ENCODE peak calls at places on chromosomes 3 and 15, in ten cellular contexts. One of them, this sample, is unnamed.
A peak's percentile ranks its signal among the peaks of the same experiment; 100 is the strongest.

GRCh38 chr15:70169147-70169546 is 71.4 kb upstream of the TLE3 start:
- DNase-seq in heart left ventricle: no peak
- DNase-seq in cardiac muscle cell: no peak
- DNase-seq in progenitor cell of endocrine pancreas: no peak
- DNase-seq in left ventricle myocardium inferior: no peak
- DNase-seq in transverse colon: no peak
- DNase-seq in omental fat pad: no peak
- DNase-seq in CD14-positive monocyte: no peak
- DNase-seq in fibroblast of the aortic adventitia: no peak
- DNase-seq in activated CD8-positive, alpha-beta T cell treated with anti-CD3 and anti-CD28 coated beads for 36 hours: no peak
- DNase-seq in this sample: no peak

GRCh38 chr3:149808209-149808829 is 4.7 kb upstream of the RNF13 start:
- DNase-seq in heart left ventricle: peak; percentile 68
- DNase-seq in cardiac muscle cell: peak; percentile 84
- DNase-seq in progenitor cell of endocrine pancreas: peak; percentile 31
- DNase-seq in left ventricle myocardium inferior: peak; percentile 61
- DNase-seq in transverse colon: peak; percentile 67
- DNase-seq in omental fat pad: no peak
- DNase-seq in CD14-positive monocyte: peak; percentile 63
- DNase-seq in fibroblast of the aortic adventitia: peak; percentile 86
- DNase-seq in activated CD8-positive, alpha-beta T cell treated with anti-CD3 and anti-CD28 coated beads for 36 hours: peak; percentile 72
- DNase-seq in this sample: no peak

GRCh38 chr15:67120009-67120838 is 54.8 kb downstream of the SMAD3 start:
- DNase-seq in heart left ventricle: no peak
- DNase-seq in cardiac muscle cell: no peak
- DNase-seq in progenitor cell of endocrine pancreas: no peak
- DNase-seq in left ventricle myocardium inferior: no peak
- DNase-seq in transverse colon: no peak
- DNase-seq in omental fat pad: no peak
- DNase-seq in CD14-positive monocyte: no peak
- DNase-seq in fibroblast of the aortic adventitia: no peak
- DNase-seq in activated CD8-positive, alpha-beta T cell treated with anti-CD3 and anti-CD28 coated beads for 36 hours: no peak
- DNase-seq in this sample: no peak

GRCh38 chr15:25228261-25228660 is 210.6 kb downstream of the UBE3A start:
- DNase-seq in heart left ventricle: no peak
- DNase-seq in cardiac muscle cell: no peak
- DNase-seq in progenitor cell of endocrine pancreas: no peak
- DNase-seq in left ventricle myocardium inferior: no peak
- DNase-seq in transverse colon: no peak
- DNase-seq in omental fat pad: no peak
- DNase-seq in CD14-positive monocyte: no peak
- DNase-seq in fibroblast of the aortic adventitia: no peak
- DNase-seq in activated CD8-positive, alpha-beta T cell treated with anti-CD3 and anti-CD28 coated beads for 36 hours: no peak
- DNase-seq in this sample: no peak

GRCh38 chr15:75666823-75667501 is 19.2 kb downstream of the SNX33 start:
- DNase-seq in heart left ventricle: peak; percentile 56
- DNase-seq in cardiac muscle cell: peak; percentile 97
- DNase-seq in progenitor cell of endocrine pancreas: no peak
- DNase-seq in left ventricle myocardium inferior: peak; percentile 64
- DNase-seq in transverse colon: peak; percentile 71
- DNase-seq in omental fat pad: no peak
- DNase-seq in CD14-positive monocyte: no peak
- DNase-seq in fibroblast of the aortic adventitia: peak; percentile 98
- DNase-seq in activated CD8-positive, alpha-beta T cell treated with anti-CD3 and anti-CD28 coated beads for 36 hours: no peak
- DNase-seq in this sample: no peak

GRCh38 chr3:151301787-151302186 is 14.8 kb downstream of the GPR87 start:
- DNase-seq in heart left ventricle: no peak
- DNase-seq in cardiac muscle cell: peak; percentile 62
- DNase-seq in progenitor cell of endocrine pancreas: no peak
- DNase-seq in left ventricle myocardium inferior: no peak
- DNase-seq in transverse colon: no peak
- DNase-seq in omental fat pad: no peak
- DNase-seq in CD14-positive monocyte: no peak
- DNase-seq in fibroblast of the aortic adventitia: peak; percentile 69
- DNase-seq in activated CD8-positive, alpha-beta T cell treated with anti-CD3 and anti-CD28 coated beads for 36 hours: no peak
- DNase-seq in this sample: no peak

GRCh38 chr15:60656491-60657284 is 177.7 kb upstream of the ICE2 start:
- DNase-seq in heart left ventricle: no peak
- DNase-seq in cardiac muscle cell: peak; percentile 86
- DNase-seq in progenitor cell of endocrine pancreas: no peak
- DNase-seq in left ventricle myocardium inferior: no peak
- DNase-seq in transverse colon: no peak
- DNase-seq in omental fat pad: no peak
- DNase-seq in CD14-positive monocyte: no peak
- DNase-seq in fibroblast of the aortic adventitia: peak; percentile 69
- DNase-seq in activated CD8-positive, alpha-beta T cell treated with anti-CD3 and anti-CD28 coated beads for 36 hours: no peak
- DNase-seq in this sample: no peak

GRCh38 chr15:39925112-39925830 is 5.2 kb upstream of the GPR176 start:
- DNase-seq in heart left ventricle: no peak
- DNase-seq in cardiac muscle cell: no peak
- DNase-seq in progenitor cell of endocrine pancreas: no peak
- DNase-seq in left ventricle myocardium inferior: no peak
- DNase-seq in transverse colon: no peak
- DNase-seq in omental fat pad: no peak
- DNase-seq in CD14-positive monocyte: no peak
- DNase-seq in fibroblast of the aortic adventitia: peak; percentile 37
- DNase-seq in activated CD8-positive, alpha-beta T cell treated with anti-CD3 and anti-CD28 coated beads for 36 hours: peak; percentile 45
- DNase-seq in this sample: no peak

GRCh38 chr15:52362497-52362896 is 66.9 kb upstream of the MYO5C start:
- DNase-seq in heart left ventricle: no peak
- DNase-seq in cardiac muscle cell: peak; percentile 71
- DNase-seq in progenitor cell of endocrine pancreas: no peak
- DNase-seq in left ventricle myocardium inferior: no peak
- DNase-seq in transverse colon: no peak
- DNase-seq in omental fat pad: no peak
- DNase-seq in CD14-positive monocyte: no peak
- DNase-seq in fibroblast of the aortic adventitia: peak; percentile 83
- DNase-seq in activated CD8-positive, alpha-beta T cell treated with anti-CD3 and anti-CD28 coated beads for 36 hours: no peak
- DNase-seq in this sample: no peak

GRCh38 chr15:51089041-51089440 is 5.7 kb downstream of the TNFAIP8L3 start:
- DNase-seq in heart left ventricle: no peak
- DNase-seq in cardiac muscle cell: no peak
- DNase-seq in progenitor cell of endocrine pancreas: no peak
- DNase-seq in left ventricle myocardium inferior: no peak
- DNase-seq in transverse colon: no peak
- DNase-seq in omental fat pad: no peak
- DNase-seq in CD14-positive monocyte: no peak
- DNase-seq in fibroblast of the aortic adventitia: no peak
- DNase-seq in activated CD8-positive, alpha-beta T cell treated with anti-CD3 and anti-CD28 coated beads for 36 hours: no peak
- DNase-seq in this sample: no peak

GRCh38 chr15:76151599-76151974 is 91.8 kb downstream of the TMEM266 start:
- DNase-seq in heart left ventricle: no peak
- DNase-seq in cardiac muscle cell: no peak
- DNase-seq in progenitor cell of endocrine pancreas: no peak
- DNase-seq in left ventricle myocardium inferior: no peak
- DNase-seq in transverse colon: no peak
- DNase-seq in omental fat pad: no peak
- DNase-seq in CD14-positive monocyte: no peak
- DNase-seq in fibroblast of the aortic adventitia: no peak
- DNase-seq in activated CD8-positive, alpha-beta T cell treated with anti-CD3 and anti-CD28 coated beads for 36 hours: no peak
- DNase-seq in this sample: no peak

GRCh38 chr3:123712077-123712860 is 127.4 kb upstream of the HACD2 start:
- DNase-seq in heart left ventricle: no peak
- DNase-seq in cardiac muscle cell: peak; percentile 53
- DNase-seq in progenitor cell of endocrine pancreas: no peak
- DNase-seq in left ventricle myocardium inferior: no peak
- DNase-seq in transverse colon: no peak
- DNase-seq in omental fat pad: no peak
- DNase-seq in CD14-positive monocyte: no peak
- DNase-seq in fibroblast of the aortic adventitia: no peak
- DNase-seq in activated CD8-positive, alpha-beta T cell treated with anti-CD3 and anti-CD28 coated beads for 36 hours: no peak
- DNase-seq in this sample: no peak

GRCh38 chr3:136195258-136196063 is 674 bp downstream of the MSL2 start:
- DNase-seq in heart left ventricle: peak; percentile 91
- DNase-seq in cardiac muscle cell: peak; percentile 83
- DNase-seq in progenitor cell of endocrine pancreas: peak; percentile 61
- DNase-seq in left ventricle myocardium inferior: peak; percentile 58
- DNase-seq in transverse colon: peak; percentile 67
- DNase-seq in omental fat pad: peak; percentile 51
- DNase-seq in CD14-positive monocyte: peak; percentile 83
- DNase-seq in fibroblast of the aortic adventitia: peak; percentile 60
- DNase-seq in activated CD8-positive, alpha-beta T cell treated with anti-CD3 and anti-CD28 coated beads for 36 hours: peak; percentile 90
- DNase-seq in this sample: peak; percentile 47

DNA sequence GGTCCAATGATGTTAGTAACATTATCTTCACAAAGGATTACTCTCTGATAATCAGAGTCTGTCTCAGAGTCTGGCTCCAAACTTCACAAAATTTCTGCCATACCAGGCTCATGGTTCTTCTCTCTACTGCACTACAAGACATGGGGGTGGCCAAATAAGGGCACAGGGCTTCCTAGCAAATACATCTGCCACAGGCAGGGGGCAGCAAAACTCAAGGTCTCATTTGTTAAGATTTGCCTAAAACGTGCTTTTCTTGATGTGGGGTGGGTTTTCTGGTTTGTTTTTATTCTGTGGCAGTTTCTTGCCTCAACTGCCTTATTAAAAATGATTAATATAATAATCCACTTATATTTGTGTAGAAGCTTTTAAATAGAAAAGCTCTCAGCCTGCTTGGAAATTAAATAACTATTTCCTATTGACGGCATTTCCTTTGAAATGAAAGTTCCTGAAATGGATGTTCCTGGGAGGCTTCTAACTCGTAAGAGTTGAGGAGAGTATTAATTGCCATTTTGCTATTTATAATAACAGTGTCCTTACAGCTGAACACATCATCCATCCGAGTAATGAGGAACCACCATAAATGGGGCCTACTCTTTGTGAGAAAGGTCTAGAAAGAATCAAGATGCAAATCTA is 53.8 kb downstream of the SST start:
- DNase-seq in heart left ventricle: no peak
- DNase-seq in cardiac muscle cell: peak; percentile 77
- DNase-seq in progenitor cell of endocrine pancreas: no peak
- DNase-seq in left ventricle myocardium inferior: no peak
- DNase-seq in transverse colon: peak; percentile 31
- DNase-seq in omental fat pad: no peak
- DNase-seq in CD14-positive monocyte: peak; percentile 49
- DNase-seq in fibroblast of the aortic adventitia: peak; percentile 69
- DNase-seq in activated CD8-positive, alpha-beta T cell treated with anti-CD3 and anti-CD28 coated beads for 36 hours: peak; percentile 77
- DNase-seq in this sample: no peak
- TF ChIP-seq CTCF in heart left ventricle: peak; percentile 52
- TF ChIP-seq CTCF in cardiac muscle cell: peak; percentile 87
- TF ChIP-seq CTCF in progenitor cell of endocrine pancreas: peak; percentile 74
- TF ChIP-seq CTCF in left ventricle myocardium inferior: peak; percentile 74
- TF ChIP-seq CTCF in transverse colon: peak; percentile 63
- TF ChIP-seq CTCF in omental fat pad: no peak
- TF ChIP-seq CTCF in CD14-positive monocyte: peak; percentile 87
- TF ChIP-seq CTCF in fibroblast of the aortic adventitia: peak; percentile 75
- TF ChIP-seq CTCF in activated CD8-positive, alpha-beta T cell treated with anti-CD3 and anti-CD28 coated beads for 36 hours: peak; percentile 79
- TF ChIP-seq CTCF in this sample: peak; percentile 67

GRCh38 chr3:190701096-190701532 is 161.4 kb downstream of the GMNC start:
- DNase-seq in heart left ventricle: no peak
- DNase-seq in cardiac muscle cell: peak; percentile 71
- DNase-seq in progenitor cell of endocrine pancreas: peak; percentile 10
- DNase-seq in left ventricle myocardium inferior: peak; percentile 19
- DNase-seq in transverse colon: peak; percentile 54
- DNase-seq in omental fat pad: no peak
- DNase-seq in CD14-positive monocyte: no peak
- DNase-seq in fibroblast of the aortic adventitia: peak; percentile 68
- DNase-seq in activated CD8-positive, alpha-beta T cell treated with anti-CD3 and anti-CD28 coated beads for 36 hours: peak; percentile 44
- DNase-seq in this sample: no peak
- TF ChIP-seq CTCF in heart left ventricle: peak; percentile 44
- TF ChIP-seq CTCF in cardiac muscle cell: peak; percentile 61
- TF ChIP-seq CTCF in progenitor cell of endocrine pancreas: peak; percentile 69
- TF ChIP-seq CTCF in left ventricle myocardium inferior: peak; percentile 65
- TF ChIP-seq CTCF in transverse colon: peak; percentile 54
- TF ChIP-seq CTCF in omental fat pad: no peak
- TF ChIP-seq CTCF in CD14-positive monocyte: peak; percentile 18
- TF ChIP-seq CTCF in fibroblast of the aortic adventitia: peak; percentile 68
- TF ChIP-seq CTCF in activated CD8-positive, alpha-beta T cell treated with anti-CD3 and anti-CD28 coated beads for 36 hours: peak; percentile 40
- TF ChIP-seq CTCF in this sample: peak; percentile 59

GRCh38 chr15:31377030-31377429 is 50.4 kb downstream of the KLF13 start:
- DNase-seq in heart left ventricle: peak; percentile 33
- DNase-seq in cardiac muscle cell: no peak
- DNase-seq in progenitor cell of endocrine pancreas: no peak
- DNase-seq in left ventricle myocardium inferior: peak; percentile 13
- DNase-seq in transverse colon: peak; percentile 77
- DNase-seq in omental fat pad: no peak
- DNase-seq in CD14-positive monocyte: peak; percentile 19
- DNase-seq in fibroblast of the aortic adventitia: no peak
- DNase-seq in activated CD8-positive, alpha-beta T cell treated with anti-CD3 and anti-CD28 coated beads for 36 hours: no peak
- DNase-seq in this sample: no peak
- TF ChIP-seq CTCF in heart left ventricle: no peak
- TF ChIP-seq CTCF in cardiac muscle cell: no peak
- TF ChIP-seq CTCF in progenitor cell of endocrine pancreas: no peak
- TF ChIP-seq CTCF in left ventricle myocardium inferior: no peak
- TF ChIP-seq CTCF in transverse colon: no peak
- TF ChIP-seq CTCF in omental fat pad: no peak
- TF ChIP-seq CTCF in CD14-positive monocyte: no peak
- TF ChIP-seq CTCF in fibroblast of the aortic adventitia: no peak
- TF ChIP-seq CTCF in activated CD8-positive, alpha-beta T cell treated with anti-CD3 and anti-CD28 coated beads for 36 hours: no peak
- TF ChIP-seq CTCF in this sample: no peak

GRCh38 chr3:36698314-36698713 is 66.0 kb downstream of the DCLK3 start:
- DNase-seq in heart left ventricle: no peak
- DNase-seq in cardiac muscle cell: no peak
- DNase-seq in progenitor cell of endocrine pancreas: no peak
- DNase-seq in left ventricle myocardium inferior: no peak
- DNase-seq in transverse colon: no peak
- DNase-seq in omental fat pad: no peak
- DNase-seq in CD14-positive monocyte: no peak
- DNase-seq in fibroblast of the aortic adventitia: no peak
- DNase-seq in activated CD8-positive, alpha-beta T cell treated with anti-CD3 and anti-CD28 coated beads for 36 hours: no peak
- DNase-seq in this sample: no peak

GRCh38 chr3:36700537-36701248 is 63.7 kb downstream of the DCLK3 start:
- DNase-seq in heart left ventricle: no peak
- DNase-seq in cardiac muscle cell: peak; percentile 86
- DNase-seq in progenitor cell of endocrine pancreas: peak; percentile 54
- DNase-seq in left ventricle myocardium inferior: peak; percentile 36
- DNase-seq in transverse colon: no peak
- DNase-seq in omental fat pad: no peak
- DNase-seq in CD14-positive monocyte: no peak
- DNase-seq in fibroblast of the aortic adventitia: peak; percentile 88
- DNase-seq in activated CD8-positive, alpha-beta T cell treated with anti-CD3 and anti-CD28 coated beads for 36 hours: peak; percentile 61
- DNase-seq in this sample: peak; percentile 23

GRCh38 chr3:36701903-36702374 is 62.4 kb downstream of the DCLK3 start:
- DNase-seq in heart left ventricle: no peak
- DNase-seq in cardiac muscle cell: peak; percentile 52
- DNase-seq in progenitor cell of endocrine pancreas: no peak
- DNase-seq in left ventricle myocardium inferior: no peak
- DNase-seq in transverse colon: no peak
- DNase-seq in omental fat pad: no peak
- DNase-seq in CD14-positive monocyte: no peak
- DNase-seq in fibroblast of the aortic adventitia: peak; percentile 95
- DNase-seq in activated CD8-positive, alpha-beta T cell treated with anti-CD3 and anti-CD28 coated beads for 36 hours: no peak
- DNase-seq in this sample: no peak

GRCh38 chr3:36704280-36704679 is 60.1 kb downstream of the DCLK3 start:
- DNase-seq in heart left ventricle: no peak
- DNase-seq in cardiac muscle cell: no peak
- DNase-seq in progenitor cell of endocrine pancreas: no peak
- DNase-seq in left ventricle myocardium inferior: no peak
- DNase-seq in transverse colon: no peak
- DNase-seq in omental fat pad: no peak
- DNase-seq in CD14-positive monocyte: no peak
- DNase-seq in fibroblast of the aortic adventitia: no peak
- DNase-seq in activated CD8-positive, alpha-beta T cell treated with anti-CD3 and anti-CD28 coated beads for 36 hours: no peak
- DNase-seq in this sample: no peak

DNA sequence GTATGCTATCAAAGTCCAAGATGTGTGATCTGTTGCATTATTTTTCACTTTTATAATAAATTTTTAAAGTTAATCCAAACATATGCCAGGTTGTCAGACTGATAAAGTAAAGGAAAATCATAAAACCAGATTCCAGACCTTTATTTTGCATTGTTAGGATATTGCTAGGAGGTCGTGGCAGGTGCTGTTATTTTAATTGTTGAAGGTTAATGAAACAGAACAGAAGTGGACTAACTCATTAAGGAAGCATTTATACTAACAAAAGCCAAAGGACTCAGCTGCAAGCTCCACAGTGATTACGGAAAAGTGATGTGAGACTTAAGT is 63.1 kb downstream of the DCLK3 start:
- DNase-seq in heart left ventricle: no peak
- DNase-seq in cardiac muscle cell: no peak
- DNase-seq in progenitor cell of endocrine pancreas: no peak
- DNase-seq in left ventricle myocardium inferior: no peak
- DNase-seq in transverse colon: no peak
- DNase-seq in omental fat pad: no peak
- DNase-seq in CD14-positive monocyte: no peak
- DNase-seq in fibroblast of the aortic adventitia: no peak
- DNase-seq in activated CD8-positive, alpha-beta T cell treated with anti-CD3 and anti-CD28 coated beads for 36 hours: no peak
- DNase-seq in this sample: no peak
- TF ChIP-seq CTCF in heart left ventricle: no peak
- TF ChIP-seq CTCF in cardiac muscle cell: no peak
- TF ChIP-seq CTCF in progenitor cell of endocrine pancreas: no peak
- TF ChIP-seq CTCF in left ventricle myocardium inferior: no peak
- TF ChIP-seq CTCF in transverse colon: no peak
- TF ChIP-seq CTCF in omental fat pad: no peak
- TF ChIP-seq CTCF in CD14-positive monocyte: no peak
- TF ChIP-seq CTCF in fibroblast of the aortic adventitia: no peak
- TF ChIP-seq CTCF in activated CD8-positive, alpha-beta T cell treated with anti-CD3 and anti-CD28 coated beads for 36 hours: peak; percentile 14
- TF ChIP-seq CTCF in this sample: no peak